ENCODE peak calls at places on chromosome 19, in five cellular contexts. O is CD8-positive, alpha-beta T cell; J is AG04450; B is WERI-Rb-1; K is neural progenitor cell. R is an unnamed sample.

GRCh38 chr19:1276620-1277007 is 1.3 kb downstream of the FAM174C start:
- DNase-seq in O (no peak), J (no peak), K (no peak), B (no peak), R (no peak)

GRCh38 chr19:10544753-10545251 is 1.1 kb downstream of the ATG4D start:
- DNase-seq in J (no peak), O (peak; percentile 17), K (peak; percentile 33), B (no peak), R (peak; percentile 31)

GRCh38 chr19:10270180-10270615 is 722 bp upstream of the ICAM1 start:
- DNase-seq in B (no peak), J (no peak), K (peak; percentile 20), O (peak; percentile 67), R (peak; percentile 78)

GRCh38 chr19:55670280-55671053 is 4.6 kb upstream of the EPN1 start:
- DNase-seq in K (peak; percentile 27), J (no peak), O (no peak), B (no peak), R (no peak)

GRCh38 chr19:30131246-30131645 is 189.2 kb downstream of the URI1 start:
- DNase-seq in K (no peak), O (no peak), B (no peak), J (no peak), R (no peak)

GRCh38 chr19:7159105-7159933 is 89.8 kb downstream of the ZNF557 start:
- DNase-seq in K (no peak), B (no peak), J (peak; percentile 65), O (no peak), R (no peak)

GRCh38 chr19:40055832-40056504 is at the start of gene ZNF780B:
- DNase-seq in B (peak; percentile 68), K (peak; percentile 63), J (peak; percentile 6), O (peak; percentile 58), R (peak; percentile 51)

GRCh38 chr19:36401475-36401874 is 17.0 kb downstream of the ZFP82 start:
- DNase-seq in K (no peak), J (no peak), B (no peak), O (no peak), R (no peak)

GRCh38 chr19:28535352-28535775 is 677.6 kb downstream of the UQCRFS1 start:
- DNase-seq in J (no peak), B (no peak), O (no peak), K (no peak), R (no peak)

GRCh38 chr19:46718934-46719551 is 2.1 kb upstream of the PRKD2 start:
- DNase-seq in K (no peak), B (no peak), O (no peak), J (no peak), R (no peak)

GRCh38 chr19:46719629-46720515 is 3.0 kb upstream of the PRKD2 start:
- DNase-seq in J (no peak), O (no peak), B (no peak), K (no peak), R (no peak)

GRCh38 chr19:46722004-46722380 is 5.1 kb upstream of the PRKD2 start:
- DNase-seq in O (no peak), B (no peak), J (no peak), K (no peak), R (no peak)

GRCh38 chr19:46721269-46722003 is 4.5 kb upstream of the PRKD2 start:
- DNase-seq in J (no peak), K (peak; percentile 46), B (no peak), O (no peak), R (no peak)

GRCh38 chr19:46720516-46721239 is 3.8 kb upstream of the PRKD2 start:
- DNase-seq in B (no peak), O (no peak), J (no peak), K (no peak), R (no peak)
- H3K27ac ChIP-seq in B (no peak overlapping the region), O (no peak overlapping the region), J (no peak overlapping the region), K (no peak overlapping the region), R (no peak overlapping the region)

GRCh38 chr19:4379383-4380253 is 20.7 kb downstream of the SH3GL1 start:
- DNase-seq in K (no peak), O (peak; percentile 36), J (no peak), B (no peak), R (peak; percentile 93)
- H3K27ac ChIP-seq in K (no peak overlapping the region), O (peak overlapping the region; percentile 66), J (peak overlapping the region; percentile 21), B (no peak overlapping the region), R (peak overlapping the region; percentile 82)

GRCh38 chr19:41377977-41378707 is 1.8 kb downstream of the TMEM91 start:
- DNase-seq in O (peak; percentile 51), J (no peak), K (peak; percentile 65), B (no peak), R (no peak)

GRCh38 chr19:41371541-41371940 is 4.8 kb upstream of the TMEM91 start:
- DNase-seq in J (no peak), B (no peak), O (no peak), K (no peak), R (no peak)

GRCh38 chr19:41376998-41377365 is 649 bp downstream of the TMEM91 start:
- DNase-seq in O (no peak), K (no peak), J (no peak), B (no peak), R (no peak)

GRCh38 chr19:41373993-41374392 is 2.3 kb upstream of the TMEM91 start:
- DNase-seq in B (peak; percentile 91), K (no peak), J (peak; percentile 89), O (no peak), R (peak; percentile 89)

GRCh38 chr19:41376241-41376997 is at the start of gene TMEM91:
- DNase-seq in B (peak; percentile 38), J (no peak), O (no peak), K (peak; percentile 84), R (peak; percentile 64)
- H3K27ac ChIP-seq in B (peak within 1 kb of the TSS; percentile 66), J (no peak within 1 kb of the TSS), O (peak within 1 kb of the TSS; percentile 14), K (no peak within 1 kb of the TSS), R (peak within 1 kb of the TSS; percentile 72)

GRCh38 chr19:49326165-49326704 is 1.2 kb upstream of the SLC6A16 start:
- DNase-seq in K (no peak), J (no peak), O (no peak), B (no peak), R (no peak)
- H3K27ac ChIP-seq in K (no peak overlapping the region), J (no peak overlapping the region), O (no peak overlapping the region), B (no peak overlapping the region), R (no peak overlapping the region)

GRCh38 chr19:18833141-18833476 is 1.4 kb downstream of the UPF1 start:
- DNase-seq in K (no peak), O (no peak), B (no peak), J (no peak), R (no peak)
- H3K27ac ChIP-seq in K (no peak overlapping the region), O (peak overlapping the region; percentile 69), B (no peak overlapping the region), J (no peak overlapping the region), R (peak overlapping the region; percentile 90)

GRCh38 chr19:13156968-13157882 is 7.0 kb downstream of the IER2 start:
- DNase-seq in J (no peak), K (no peak), O (no peak), B (no peak), R (peak; percentile 41)
- H3K27ac ChIP-seq in J (no peak overlapping the region), K (no peak overlapping the region), O (no peak overlapping the region), B (no peak overlapping the region), R (no peak overlapping the region)